ENCODE peak calls at places on chromosomes 11 and 22, in ten cellular contexts. One of them, this sample, is unnamed.

GRCh38 chr11:129728571-129728970 is 87.1 kb upstream of the TMEM45B start:
- DNase-seq in NCI-H146: peak; percentile 24
- DNase-seq in endothelial cell of umbilical vein: no peak
- DNase-seq in PC-9: peak; percentile 43
- DNase-seq in tibial nerve: no peak
- DNase-seq in DMS 273 treated with DMSO at 0.1 percent for 48 hours: peak; percentile 36
- DNase-seq in WTC11: no peak
- DNase-seq in ACHN: peak; percentile 1
- DNase-seq in activated CD4-positive, alpha-beta memory T cell treated with anti-CD3 and anti-CD28 coated beads for 36 hours: no peak
- DNase-seq in GM13976: no peak
- DNase-seq in this sample: no peak

GRCh38 chr22:22702874-22703570 is 58.6 kb downstream of the GGTLC2 start:
- DNase-seq in ACHN: no peak
- DNase-seq in activated CD4-positive, alpha-beta memory T cell treated with anti-CD3 and anti-CD28 coated beads for 36 hours: no peak
- DNase-seq in NCI-H146: no peak
- DNase-seq in PC-9: no peak
- DNase-seq in endothelial cell of umbilical vein: no peak
- DNase-seq in WTC11: no peak
- DNase-seq in GM13976: no peak
- DNase-seq in tibial nerve: no peak
- DNase-seq in DMS 273 treated with DMSO at 0.1 percent for 48 hours: no peak
- DNase-seq in this sample: no peak

GRCh38 chr22:38471237-38471636 is 3.3 kb downstream of the KDELR3 start:
- DNase-seq in DMS 273 treated with DMSO at 0.1 percent for 48 hours: no peak
- DNase-seq in PC-9: no peak
- DNase-seq in WTC11: no peak
- DNase-seq in tibial nerve: no peak
- DNase-seq in ACHN: no peak
- DNase-seq in GM13976: no peak
- DNase-seq in activated CD4-positive, alpha-beta memory T cell treated with anti-CD3 and anti-CD28 coated beads for 36 hours: no peak
- DNase-seq in NCI-H146: no peak
- DNase-seq in endothelial cell of umbilical vein: no peak
- DNase-seq in this sample: peak; percentile 20

GRCh38 chr11:100830978-100831732 is 144.1 kb downstream of the ARHGAP42 start:
- DNase-seq in PC-9: no peak
- DNase-seq in DMS 273 treated with DMSO at 0.1 percent for 48 hours: peak; percentile 53
- DNase-seq in tibial nerve: peak; percentile 67
- DNase-seq in NCI-H146: no peak
- DNase-seq in GM13976: no peak
- DNase-seq in endothelial cell of umbilical vein: peak; percentile 24
- DNase-seq in WTC11: no peak
- DNase-seq in activated CD4-positive, alpha-beta memory T cell treated with anti-CD3 and anti-CD28 coated beads for 36 hours: no peak
- DNase-seq in ACHN: peak; percentile 57
- DNase-seq in this sample: no peak

GRCh38 chr11:62137881-62138629 is 14.2 kb downstream of the INCENP start:
- DNase-seq in GM13976: no peak
- DNase-seq in ACHN: no peak
- DNase-seq in DMS 273 treated with DMSO at 0.1 percent for 48 hours: no peak
- DNase-seq in activated CD4-positive, alpha-beta memory T cell treated with anti-CD3 and anti-CD28 coated beads for 36 hours: no peak
- DNase-seq in tibial nerve: no peak
- DNase-seq in PC-9: no peak
- DNase-seq in NCI-H146: no peak
- DNase-seq in endothelial cell of umbilical vein: no peak
- DNase-seq in WTC11: no peak
- DNase-seq in this sample: peak; percentile 7

GRCh38 chr11:12170984-12171383 is 60.6 kb downstream of the MICAL2 start:
- DNase-seq in WTC11: no peak
- DNase-seq in endothelial cell of umbilical vein: no peak
- DNase-seq in NCI-H146: no peak
- DNase-seq in tibial nerve: peak; percentile 60
- DNase-seq in GM13976: no peak
- DNase-seq in activated CD4-positive, alpha-beta memory T cell treated with anti-CD3 and anti-CD28 coated beads for 36 hours: no peak
- DNase-seq in PC-9: no peak
- DNase-seq in DMS 273 treated with DMSO at 0.1 percent for 48 hours: no peak
- DNase-seq in ACHN: no peak
- DNase-seq in this sample: no peak

GRCh38 chr22:50396751-50397370 is 53.7 kb downstream of the PPP6R2 start:
- DNase-seq in tibial nerve: no peak
- DNase-seq in endothelial cell of umbilical vein: peak; percentile 53
- DNase-seq in PC-9: no peak
- DNase-seq in NCI-H146: no peak
- DNase-seq in activated CD4-positive, alpha-beta memory T cell treated with anti-CD3 and anti-CD28 coated beads for 36 hours: no peak
- DNase-seq in DMS 273 treated with DMSO at 0.1 percent for 48 hours: no peak
- DNase-seq in GM13976: no peak
- DNase-seq in WTC11: no peak
- DNase-seq in ACHN: no peak
- DNase-seq in this sample: no peak

GRCh38 chr11:123519055-123519796 is 89.2 kb downstream of the GRAMD1B start:
- DNase-seq in ACHN: no peak
- DNase-seq in endothelial cell of umbilical vein: no peak
- DNase-seq in activated CD4-positive, alpha-beta memory T cell treated with anti-CD3 and anti-CD28 coated beads for 36 hours: no peak
- DNase-seq in DMS 273 treated with DMSO at 0.1 percent for 48 hours: no peak
- DNase-seq in tibial nerve: no peak
- DNase-seq in GM13976: no peak
- DNase-seq in NCI-H146: no peak
- DNase-seq in WTC11: no peak
- DNase-seq in PC-9: peak; percentile 59
- DNase-seq in this sample: peak; percentile 46

GRCh38 chr11:102345923-102346322 is 1.1 kb upstream of the BIRC2 start:
- DNase-seq in NCI-H146: no peak
- DNase-seq in GM13976: no peak
- DNase-seq in DMS 273 treated with DMSO at 0.1 percent for 48 hours: no peak
- DNase-seq in endothelial cell of umbilical vein: peak; percentile 89
- DNase-seq in PC-9: no peak
- DNase-seq in activated CD4-positive, alpha-beta memory T cell treated with anti-CD3 and anti-CD28 coated beads for 36 hours: peak; percentile 41
- DNase-seq in WTC11: no peak
- DNase-seq in tibial nerve: no peak
- DNase-seq in ACHN: peak; percentile 52
- DNase-seq in this sample: no peak

GRCh38 chr11:78795862-78796261 is 221.2 kb upstream of the NARS2 start:
- DNase-seq in NCI-H146: no peak
- DNase-seq in DMS 273 treated with DMSO at 0.1 percent for 48 hours: no peak
- DNase-seq in tibial nerve: no peak
- DNase-seq in endothelial cell of umbilical vein: no peak
- DNase-seq in ACHN: peak; percentile 81
- DNase-seq in GM13976: no peak
- DNase-seq in activated CD4-positive, alpha-beta memory T cell treated with anti-CD3 and anti-CD28 coated beads for 36 hours: no peak
- DNase-seq in PC-9: no peak
- DNase-seq in WTC11: no peak
- DNase-seq in this sample: no peak

GRCh38 chr11:10484461-10485180 is 29.6 kb downstream of the AMPD3 start:
- DNase-seq in GM13976: peak; percentile 27
- DNase-seq in DMS 273 treated with DMSO at 0.1 percent for 48 hours: no peak
- DNase-seq in ACHN: no peak
- DNase-seq in endothelial cell of umbilical vein: no peak
- DNase-seq in WTC11: no peak
- DNase-seq in activated CD4-positive, alpha-beta memory T cell treated with anti-CD3 and anti-CD28 coated beads for 36 hours: no peak
- DNase-seq in PC-9: no peak
- DNase-seq in tibial nerve: no peak
- DNase-seq in NCI-H146: no peak
- DNase-seq in this sample: peak; percentile 10

GRCh38 chr11:12769834-12770345 is 95.7 kb downstream of the TEAD1 start:
- DNase-seq in endothelial cell of umbilical vein: peak; percentile 63
- DNase-seq in ACHN: peak; percentile 83
- DNase-seq in tibial nerve: no peak
- DNase-seq in GM13976: no peak
- DNase-seq in activated CD4-positive, alpha-beta memory T cell treated with anti-CD3 and anti-CD28 coated beads for 36 hours: no peak
- DNase-seq in WTC11: no peak
- DNase-seq in DMS 273 treated with DMSO at 0.1 percent for 48 hours: no peak
- DNase-seq in NCI-H146: no peak
- DNase-seq in PC-9: peak; percentile 31
- DNase-seq in this sample: no peak

GRCh38 chr22:35016909-35017308 is 49.0 kb upstream of the ISX start:
- DNase-seq in ACHN: no peak
- DNase-seq in WTC11: no peak
- DNase-seq in NCI-H146: no peak
- DNase-seq in endothelial cell of umbilical vein: no peak
- DNase-seq in activated CD4-positive, alpha-beta memory T cell treated with anti-CD3 and anti-CD28 coated beads for 36 hours: no peak
- DNase-seq in tibial nerve: no peak
- DNase-seq in DMS 273 treated with DMSO at 0.1 percent for 48 hours: no peak
- DNase-seq in GM13976: no peak
- DNase-seq in PC-9: no peak
- DNase-seq in this sample: no peak

GRCh38 chr11:199004-199581 is 6.2 kb downstream of the SCGB1C1 start:
- DNase-seq in activated CD4-positive, alpha-beta memory T cell treated with anti-CD3 and anti-CD28 coated beads for 36 hours: no peak
- DNase-seq in DMS 273 treated with DMSO at 0.1 percent for 48 hours: no peak
- DNase-seq in GM13976: no peak
- DNase-seq in WTC11: no peak
- DNase-seq in tibial nerve: no peak
- DNase-seq in NCI-H146: no peak
- DNase-seq in PC-9: no peak
- DNase-seq in ACHN: no peak
- DNase-seq in endothelial cell of umbilical vein: no peak
- DNase-seq in this sample: no peak

GRCh38 chr22:36330655-36331305 is 57.0 kb downstream of the MYH9 start:
- DNase-seq in WTC11: no peak
- DNase-seq in DMS 273 treated with DMSO at 0.1 percent for 48 hours: no peak
- DNase-seq in PC-9: peak; percentile 35
- DNase-seq in GM13976: no peak
- DNase-seq in tibial nerve: no peak
- DNase-seq in endothelial cell of umbilical vein: peak; percentile 78
- DNase-seq in NCI-H146: no peak
- DNase-seq in ACHN: no peak
- DNase-seq in activated CD4-positive, alpha-beta memory T cell treated with anti-CD3 and anti-CD28 coated beads for 36 hours: peak; percentile 40
- DNase-seq in this sample: no peak

GRCh38 chr11:27913650-27914049 is 194.3 kb downstream of the KIF18A start:
- DNase-seq in tibial nerve: no peak
- DNase-seq in DMS 273 treated with DMSO at 0.1 percent for 48 hours: no peak
- DNase-seq in ACHN: no peak
- DNase-seq in activated CD4-positive, alpha-beta memory T cell treated with anti-CD3 and anti-CD28 coated beads for 36 hours: no peak
- DNase-seq in endothelial cell of umbilical vein: peak; percentile 5
- DNase-seq in NCI-H146: no peak
- DNase-seq in GM13976: no peak
- DNase-seq in WTC11: no peak
- DNase-seq in PC-9: no peak
- DNase-seq in this sample: no peak

GRCh38 chr11:20464566-20464965 is 77.0 kb downstream of the PRMT3 start:
- DNase-seq in WTC11: no peak
- DNase-seq in DMS 273 treated with DMSO at 0.1 percent for 48 hours: no peak
- DNase-seq in NCI-H146: no peak
- DNase-seq in endothelial cell of umbilical vein: no peak
- DNase-seq in activated CD4-positive, alpha-beta memory T cell treated with anti-CD3 and anti-CD28 coated beads for 36 hours: no peak
- DNase-seq in ACHN: no peak
- DNase-seq in tibial nerve: no peak
- DNase-seq in GM13976: no peak
- DNase-seq in PC-9: no peak
- DNase-seq in this sample: no peak

GRCh38 chr22:49299821-49300231 is 527.8 kb downstream of the BRD1 start:
- DNase-seq in PC-9: no peak
- DNase-seq in DMS 273 treated with DMSO at 0.1 percent for 48 hours: no peak
- DNase-seq in NCI-H146: no peak
- DNase-seq in activated CD4-positive, alpha-beta memory T cell treated with anti-CD3 and anti-CD28 coated beads for 36 hours: no peak
- DNase-seq in ACHN: no peak
- DNase-seq in WTC11: no peak
- DNase-seq in endothelial cell of umbilical vein: no peak
- DNase-seq in GM13976: no peak
- DNase-seq in tibial nerve: no peak
- DNase-seq in this sample: no peak

GRCh38 chr11:124892750-124893454 is 4.8 kb downstream of the ROBO4 start:
- DNase-seq in endothelial cell of umbilical vein: peak; percentile 52
- DNase-seq in GM13976: no peak
- DNase-seq in ACHN: no peak
- DNase-seq in NCI-H146: no peak
- DNase-seq in DMS 273 treated with DMSO at 0.1 percent for 48 hours: no peak
- DNase-seq in WTC11: no peak
- DNase-seq in PC-9: no peak
- DNase-seq in activated CD4-positive, alpha-beta memory T cell treated with anti-CD3 and anti-CD28 coated beads for 36 hours: no peak
- DNase-seq in tibial nerve: peak; percentile 32
- DNase-seq in this sample: no peak

GRCh38 chr11:62980133-62980760 is 4.5 kb downstream of the SLC22A6 start:
- DNase-seq in WTC11: no peak
- DNase-seq in activated CD4-positive, alpha-beta memory T cell treated with anti-CD3 and anti-CD28 coated beads for 36 hours: peak; percentile 13
- DNase-seq in tibial nerve: no peak
- DNase-seq in GM13976: no peak
- DNase-seq in ACHN: peak; percentile 2
- DNase-seq in endothelial cell of umbilical vein: peak; percentile 6
- DNase-seq in DMS 273 treated with DMSO at 0.1 percent for 48 hours: no peak
- DNase-seq in NCI-H146: no peak
- DNase-seq in PC-9: no peak
- DNase-seq in this sample: no peak

GRCh38 chr11:118051611-118052461 is 25.0 kb upstream of the TMPRSS4 start:
- DNase-seq in endothelial cell of umbilical vein: no peak
- DNase-seq in activated CD4-positive, alpha-beta memory T cell treated with anti-CD3 and anti-CD28 coated beads for 36 hours: peak; percentile 82
- DNase-seq in NCI-H146: no peak
- DNase-seq in WTC11: no peak
- DNase-seq in DMS 273 treated with DMSO at 0.1 percent for 48 hours: no peak
- DNase-seq in ACHN: no peak
- DNase-seq in PC-9: no peak
- DNase-seq in GM13976: no peak
- DNase-seq in tibial nerve: no peak
- DNase-seq in this sample: no peak

GRCh38 chr11:16280256-16280682 is 76.1 kb downstream of the SOX6 start:
- DNase-seq in endothelial cell of umbilical vein: peak; percentile 55
- DNase-seq in WTC11: no peak
- DNase-seq in NCI-H146: peak; percentile 43
- DNase-seq in tibial nerve: no peak
- DNase-seq in PC-9: peak; percentile 62
- DNase-seq in activated CD4-positive, alpha-beta memory T cell treated with anti-CD3 and anti-CD28 coated beads for 36 hours: no peak
- DNase-seq in GM13976: no peak
- DNase-seq in DMS 273 treated with DMSO at 0.1 percent for 48 hours: no peak
- DNase-seq in ACHN: no peak
- DNase-seq in this sample: no peak

This sample was measured in H9.